ENCODE peak calls at places on chromosome X, in six cellular contexts. F, Y, K, A, H and O are unnamed samples.

GRCh38 chrX:154412468-154412867 is 1.1 kb downstream of the TAFAZZIN start:
- DNase-seq in F (peak; percentile 41), Y (no peak), K (no peak), A (peak; percentile 30), H (no peak), O (no peak)

GRCh38 chrX:117854806-117855205 is 261.8 kb downstream of the KLHL13 start:
- DNase-seq in F (no peak), Y (no peak), K (no peak), A (no peak), H (no peak), O (no peak)

GRCh38 chrX:20971250-20971649 is 403.0 kb upstream of the CNKSR2 start:
- DNase-seq in F (no peak), Y (no peak), K (no peak), A (no peak), H (no peak), O (no peak)

GRCh38 chrX:23727206-23727605 is 15.9 kb downstream of the ACOT9 start:
- DNase-seq in F (no peak), Y (no peak), K (no peak), A (no peak), H (no peak), O (no peak)

GRCh38 chrX:53089224-53089842 is 4.6 kb upstream of the KANTR start:
- DNase-seq in F (peak; percentile 60), Y (no peak), K (no peak), A (peak; percentile 62), H (no peak), O (no peak)

GRCh38 chrX:119118780-119119395 is 8.7 kb downstream of the KIAA1210 start:
- DNase-seq in F (peak; percentile 34), Y (no peak), K (no peak), A (peak; percentile 22), H (peak; percentile 31), O (peak; percentile 62)

GRCh38 chrX:134074151-134074550 is 88.8 kb upstream of the GPC3 start:
- DNase-seq in F (no peak), Y (no peak), K (no peak), A (no peak), H (no peak), O (no peak)

GRCh38 chrX:30713061-30713525 is 59.9 kb downstream of the GK start:
- DNase-seq in F (peak; percentile 55), Y (no peak), K (no peak), A (peak; percentile 21), H (peak; percentile 3), O (peak; percentile 59)

GRCh38 chrX:17563515-17563914 is 173.8 kb upstream of the SCML1 start:
- DNase-seq in F (no peak), Y (no peak), K (no peak), A (no peak), H (no peak), O (no peak)

GRCh38 chrX:11557120-11557519 is 108.6 kb downstream of the ARHGAP6 start:
- DNase-seq in F (no peak), Y (no peak), K (no peak), A (no peak), H (no peak), O (no peak)

GRCh38 chrX:10011261-10011931 is 44.2 kb downstream of the CLDN34 start:
- DNase-seq in F (no peak), Y (no peak), K (no peak), A (no peak), H (no peak), O (no peak)

GRCh38 chrX:154444001-154444754 is at the start of gene FAM50A:
- DNase-seq in F (peak; percentile 79), Y (peak; percentile 90), K (peak; percentile 94), A (peak; percentile 64), H (no peak), O (peak; percentile 71)

GRCh38 chrX:1661048-1661921 is 46.4 kb downstream of the ASMT start:
- DNase-seq in F (peak; percentile 33), Y (peak; percentile 79), K (peak; percentile 83), A (peak; percentile 96), H (no peak), O (peak; percentile 25)

GRCh38 chrX:120749141-120749846 is 119.4 kb upstream of the C1GALT1C1 start:
- DNase-seq in F (no peak), Y (no peak), K (no peak), A (no peak), H (no peak), O (no peak)

GRCh38 chrX:27915617-27916016 is 65.6 kb downstream of the DCAF8L1 start:
- DNase-seq in F (no peak), Y (no peak), K (no peak), A (no peak), H (no peak), O (no peak)

GRCh38 chrX:140342410-140342809 is 162.5 kb downstream of the SOX3 start:
- DNase-seq in F (no peak), Y (no peak), K (no peak), A (no peak), H (no peak), O (no peak)

GRCh38 chrX:46561931-46562721 is 11.4 kb upstream of the CHST7 start:
- DNase-seq in F (peak; percentile 22), Y (no peak), K (no peak), A (no peak), H (no peak), O (no peak)

GRCh38 chrX:80138938-80139337 is 124.4 kb downstream of the TBX22 start:
- DNase-seq in F (no peak), Y (no peak), K (no peak), A (no peak), H (no peak), O (no peak)

GRCh38 chrX:40088299-40088625 is 9.5 kb downstream of the BCOR start:
- DNase-seq in F (no peak), Y (no peak), K (no peak), A (no peak), H (no peak), O (no peak)

DNA sequence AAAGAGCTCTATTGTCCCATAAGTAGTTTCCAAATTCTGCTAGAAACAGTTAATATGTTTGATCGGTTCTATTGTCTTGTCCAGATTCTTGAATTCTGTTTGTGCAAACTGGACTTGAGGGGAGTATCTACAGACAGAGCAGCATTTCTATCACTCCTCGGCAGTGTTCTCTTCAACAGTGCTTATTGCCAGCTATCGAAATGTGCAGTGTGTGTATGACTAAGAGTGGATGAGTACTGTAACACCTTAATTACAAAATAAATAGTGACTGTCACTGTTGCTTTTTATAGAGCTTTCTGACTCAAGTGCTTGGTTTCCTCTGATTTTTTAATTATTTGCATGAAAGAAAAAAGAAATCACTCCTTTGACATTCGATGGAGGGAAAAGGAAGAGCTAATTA is 274.6 kb downstream of the RPA4 start:
- DNase-seq in F (no peak), Y (no peak), K (no peak), A (no peak), H (no peak), O (no peak)
- H3K4me3 ChIP-seq in F (no peak overlapping the region), Y (no peak overlapping the region), K (no peak overlapping the region), A (no peak overlapping the region), H (no peak overlapping the region), O (no peak overlapping the region)

DNA sequence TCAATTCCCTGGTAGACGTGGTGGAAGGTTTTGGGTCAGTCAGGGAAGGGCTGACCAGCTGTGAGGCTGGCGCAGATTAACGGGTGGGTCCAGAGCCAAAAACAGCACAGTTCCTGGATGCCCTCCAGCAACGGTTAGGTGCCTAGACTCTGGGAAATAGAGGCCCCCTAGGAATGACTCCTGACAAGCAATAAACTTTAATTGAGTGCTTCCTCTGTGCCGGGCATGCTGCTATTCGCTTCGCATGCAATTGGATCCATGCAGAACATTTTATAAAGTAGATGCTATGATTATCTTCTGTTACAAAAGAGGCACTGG is 36.0 kb downstream of the ETDC start:
- DNase-seq in F (peak; percentile 50), Y (no peak), K (no peak), A (no peak), H (no peak), O (peak; percentile 76)
- H3K27ac ChIP-seq in F (peak overlapping the region; percentile 90), Y (peak overlapping the region; percentile 95), K (peak overlapping the region; percentile 95), A (no peak overlapping the region), H (no peak overlapping the region), O (peak overlapping the region; percentile 93)

GRCh38 chrX:13837290-13837745 is 20.4 kb upstream of the GPM6B start:
- DNase-seq in F (no peak), Y (no peak), K (no peak), A (no peak), H (peak; percentile 5), O (no peak)
- H3K4me3 ChIP-seq in F (no peak overlapping the region), Y (no peak overlapping the region), K (no peak overlapping the region), A (no peak overlapping the region), H (no peak overlapping the region), O (no peak overlapping the region)

DNA sequence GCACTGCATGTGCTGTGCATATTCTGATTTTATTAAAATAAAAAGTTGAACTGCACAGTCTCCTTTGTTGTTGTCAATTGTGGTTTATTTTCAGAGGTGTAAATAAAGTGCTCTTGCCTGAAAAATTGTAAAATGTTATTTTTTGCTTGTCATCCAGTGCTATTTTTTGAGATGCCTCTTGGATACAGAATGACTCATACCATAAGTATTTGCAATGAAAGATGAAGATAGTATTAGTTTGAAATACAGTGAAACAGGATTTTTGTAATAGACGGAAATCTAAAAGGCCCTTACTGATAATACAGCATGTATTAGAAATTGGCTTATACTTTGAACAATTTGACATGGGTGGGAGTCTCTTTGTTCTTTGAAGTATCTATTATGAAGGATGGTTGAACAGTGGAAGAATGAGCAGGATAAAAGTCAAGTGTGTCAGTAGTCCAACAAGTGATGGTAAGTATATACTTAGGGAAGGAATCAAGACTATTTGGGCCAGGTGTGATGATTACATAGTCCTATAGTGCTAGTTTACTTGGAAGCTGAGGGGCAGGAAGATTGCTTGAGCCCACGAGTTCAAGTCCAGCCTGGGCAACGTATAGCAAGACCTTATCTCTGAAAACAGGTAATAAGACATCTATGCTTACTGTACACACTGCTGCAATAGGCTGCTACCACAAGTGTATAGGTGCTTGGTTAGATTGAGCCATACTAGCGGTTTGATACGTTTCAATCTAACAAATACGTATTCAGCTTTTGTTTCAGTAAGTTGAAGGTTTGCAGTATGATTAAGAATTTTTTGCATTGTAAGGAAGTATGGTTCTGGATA is 16.4 kb downstream of the DDX3X start:
- DNase-seq in F (no peak), Y (no peak), K (no peak), A (no peak), H (no peak), O (no peak)
- H3K27ac ChIP-seq in F (no peak overlapping the region), Y (no peak overlapping the region), K (no peak overlapping the region), A (no peak overlapping the region), H (no peak overlapping the region), O (no peak overlapping the region)

GRCh38 chrX:25013593-25014365 is 2.0 kb downstream of the ARX start:
- DNase-seq in F (no peak), Y (no peak), K (no peak), A (no peak), H (no peak), O (no peak)

GRCh38 chrX:25012433-25012735 is 3.4 kb downstream of the ARX start:
- DNase-seq in F (no peak), Y (no peak), K (no peak), A (no peak), H (no peak), O (no peak)

GRCh38 chrX:25011589-25012432 is 4.0 kb downstream of the ARX start:
- DNase-seq in F (no peak), Y (no peak), K (no peak), A (no peak), H (no peak), O (no peak)

GRCh38 chrX:25014366-25014838 is 1.4 kb downstream of the ARX start:
- DNase-seq in F (no peak), Y (no peak), K (no peak), A (no peak), H (no peak), O (no peak)

GRCh38 chrX:25012793-25013592 is 2.8 kb downstream of the ARX start:
- DNase-seq in F (no peak), Y (no peak), K (no peak), A (no peak), H (no peak), O (no peak)
- H3K4me3 ChIP-seq in F (peak overlapping the region; percentile 15), Y (no peak overlapping the region), K (no peak overlapping the region), A (no peak overlapping the region), H (peak overlapping the region; percentile 73), O (peak overlapping the region; percentile 36)

GRCh38 chrX:25198253-25198652 is 182.5 kb upstream of the ARX start:
- DNase-seq in F (no peak), Y (no peak), K (no peak), A (no peak), H (no peak), O (no peak)
- H3K27ac ChIP-seq in F (no peak overlapping the region), Y (no peak overlapping the region), K (no peak overlapping the region), A (no peak overlapping the region), H (no peak overlapping the region), O (no peak overlapping the region)